ENCODE peak calls at places on chromosomes 4 and X, in nine cellular contexts. D, S, K, P, B, F, O, Z and V are unnamed samples.

GRCh38 chr4:182929296-182929695 is 12.1 kb upstream of the DCTD start:
- DNase-seq in D (peak; percentile 78), F (no peak), P (no peak), K (no peak), S (no peak), B (peak; percentile 2), Z (no peak), O (no peak), V (no peak)

GRCh38 chr4:81314196-81314896 is 99.3 kb upstream of the PRKG2 start:
- DNase-seq in F (no peak), K (no peak), O (peak; percentile 97), B (no peak), Z (no peak), S (no peak), P (no peak), D (peak; percentile 74), V (no peak)

GRCh38 chr4:82811838-82812672 is 13.5 kb upstream of the SCD5 start:
- DNase-seq in K (no peak), O (no peak), S (no peak), P (no peak), B (no peak), D (no peak), F (no peak), Z (peak; percentile 40), V (no peak)

GRCh38 chr4:1410491-1411325 is 4.5 kb upstream of the NKX1-1 start:
- DNase-seq in O (peak; percentile 65), B (no peak), Z (no peak), K (no peak), S (peak; percentile 33), P (peak; percentile 96), D (peak; percentile 82), F (no peak), V (peak; percentile 17)

GRCh38 chrX:47634871-47635575 is 5.3 kb upstream of the CFP start:
- DNase-seq in D (no peak), Z (no peak), P (no peak), K (no peak), S (no peak), O (no peak), F (no peak), B (no peak), V (no peak)

GRCh38 chr4:166460769-166461550 is 587.9 kb downstream of the TLL1 start:
- DNase-seq in O (no peak), P (no peak), S (no peak), D (no peak), B (no peak), K (no peak), F (no peak), Z (no peak), V (no peak)

GRCh38 chrX:115344885-115345653 is 55.6 kb downstream of the LUZP4 start:
- DNase-seq in D (peak; percentile 89), F (no peak), B (peak; percentile 23), Z (peak; percentile 70), O (peak; percentile 95), P (peak; percentile 65), S (no peak), K (peak; percentile 67), V (peak; percentile 20)

GRCh38 chrX:77785400-77785745 is 643 bp downstream of the ATRX start:
- DNase-seq in S (no peak), D (peak; percentile 27), K (no peak), Z (no peak), B (no peak), F (no peak), O (peak; percentile 58), P (no peak), V (peak; percentile 18)

GRCh38 chrX:55056820-55057690 is 17.8 kb upstream of the PAGE2B start:
- DNase-seq in D (no peak), S (no peak), Z (no peak), P (no peak), O (peak; percentile 61), B (no peak), F (no peak), K (no peak), V (no peak)

GRCh38 chrX:38879631-38880220 is 78.5 kb downstream of the MID1IP1 start:
- DNase-seq in O (peak; percentile 96), P (no peak), B (no peak), K (no peak), Z (no peak), D (no peak), S (no peak), F (no peak), V (no peak)

GRCh38 chr4:130067419-130067818 is 971.5 kb downstream of the C4orf33 start:
- DNase-seq in F (no peak), P (no peak), S (no peak), Z (no peak), K (no peak), O (no peak), B (no peak), D (no peak), V (no peak)

GRCh38 chr4:141002323-141002805 is 130.9 kb downstream of the RNF150 start:
- DNase-seq in B (no peak), F (no peak), K (no peak), Z (no peak), O (no peak), D (no peak), P (no peak), S (no peak), V (no peak)

GRCh38 chr4:15891312-15891711 is 47.2 kb downstream of the FGFBP1 start:
- DNase-seq in P (no peak), K (no peak), F (no peak), S (no peak), D (no peak), B (no peak), Z (no peak), O (no peak), V (no peak)

GRCh38 chr4:56240554-56241190 is 146.6 kb downstream of the AASDH start:
- DNase-seq in K (no peak), O (no peak), S (no peak), P (no peak), Z (no peak), F (no peak), D (no peak), B (no peak), V (no peak)

GRCh38 chr4:135718019-135718418 is 1516.4 kb upstream of the PABPC4L start:
- DNase-seq in S (no peak), D (no peak), Z (no peak), B (peak; percentile 7), F (no peak), P (no peak), K (no peak), O (peak; percentile 5), V (no peak)

GRCh38 chr4:168920438-168921081 is 89.5 kb downstream of the CBR4 start:
- DNase-seq in D (no peak), K (no peak), O (no peak), Z (no peak), S (no peak), P (no peak), F (no peak), B (no peak), V (no peak)

GRCh38 chrX:85140963-85141362 is 102.6 kb downstream of the SATL1 start:
- DNase-seq in S (no peak), D (no peak), F (no peak), P (no peak), O (peak; percentile 7), Z (no peak), K (no peak), B (no peak), V (no peak)

GRCh38 chrX:20067709-20068315 is 48.9 kb downstream of the MAP7D2 start:
- DNase-seq in S (no peak), K (peak; percentile 1), B (peak; percentile 48), P (no peak), D (peak; percentile 81), F (no peak), O (peak; percentile 37), Z (no peak), V (peak; percentile 32)